ENCODE peak calls at places on chromosomes 5 and 9, in nine cellular contexts. Y is mesothelial cell of epicardium, M is lower lobe of right lung, W is fibroblast of mammary gland, K is heart right ventricle, F is HCT116, J is IMR-90, G is AG09309, I is natural killer cell. O is an unnamed sample.

GRCh38 chr5:68661237-68661636 is 432.6 kb upstream of the SLC30A5 start:
- DNase-seq in F (no peak), J (peak), I (no peak), G (no peak), M (no peak), Y (no peak), W (peak), K (no peak), O (peak)

GRCh38 chr9:129783516-129784361 is 19.2 kb upstream of the TOR1B start:
- DNase-seq in F (peak), W (peak), M (peak), I (peak), G (peak), K (peak), Y (peak), J (peak), O (peak)

GRCh38 chr5:59099270-59099994 is 516.6 kb downstream of the RAB3C start:
- DNase-seq in G (peak), Y (no peak), I (peak), M (no peak), J (peak), K (no peak), F (no peak), W (peak), O (no peak)

GRCh38 chr9:26375448-26375847 is 517.2 kb downstream of the CAAP1 start:
- DNase-seq in G (no peak), W (peak), J (peak), I (no peak), F (no peak), K (no peak), M (no peak), Y (no peak), O (no peak)

GRCh38 chr5:72149742-72150141 is 42.5 kb downstream of the MAP1B start:
- DNase-seq in Y (no peak), G (no peak), W (peak), M (no peak), F (no peak), K (no peak), J (no peak), I (no peak), O (no peak)

GRCh38 chr5:14783689-14784088 is 87.9 kb downstream of the ANKH start:
- DNase-seq in W (no peak), K (no peak), G (no peak), I (no peak), J (no peak), F (no peak), Y (no peak), M (no peak), O (no peak)

GRCh38 chr9:68794898-68795297 is 89.9 kb downstream of the PIP5K1B start:
- DNase-seq in I (no peak), K (no peak), G (no peak), M (no peak), Y (no peak), F (no peak), W (no peak), J (no peak), O (no peak)

GRCh38 chr5:85096426-85096825 is 711.7 kb upstream of the EDIL3 start:
- DNase-seq in W (no peak), J (no peak), G (no peak), I (no peak), K (no peak), F (no peak), Y (no peak), M (no peak), O (no peak)

GRCh38 chr5:40569549-40570270 is 110.0 kb upstream of the PTGER4 start:
- DNase-seq in M (no peak), W (peak), F (no peak), I (no peak), J (peak), G (no peak), Y (no peak), K (no peak), O (no peak)

GRCh38 chr9:121622842-121623203 is 28.6 kb upstream of the DAB2IP start:
- DNase-seq in I (no peak), W (peak), J (no peak), M (peak), F (no peak), K (no peak), G (no peak), Y (no peak), O (no peak)

GRCh38 chr5:115599502-115599901 is 2.8 kb downstream of the TICAM2 start:
- DNase-seq in G (no peak), K (no peak), Y (no peak), W (peak), J (peak), I (no peak), F (no peak), M (no peak), O (no peak)

GRCh38 chr9:69044226-69045219 is 9.0 kb downstream of the FXN start:
- DNase-seq in G (no peak), F (no peak), J (peak), Y (no peak), I (no peak), M (no peak), W (peak), K (peak), O (no peak)

GRCh38 chr5:74953961-74954720 is 88.0 kb upstream of the FAM169A start:
- DNase-seq in I (no peak), M (no peak), K (no peak), F (no peak), J (peak), Y (no peak), W (peak), G (no peak), O (no peak)

GRCh38 chr9:5850735-5851122 is 17.8 kb upstream of the ERMP1 start:
- DNase-seq in W (no peak), J (no peak), G (no peak), K (no peak), F (no peak), Y (no peak), M (no peak), I (no peak), O (no peak)

GRCh38 chr5:74035521-74035937 is 409.5 kb downstream of the ARHGEF28 start:
- DNase-seq in F (peak), Y (no peak), K (no peak), I (no peak), M (no peak), G (peak), J (peak), W (peak), O (peak)

GRCh38 chr9:113602126-113603119 is 138.9 kb downstream of the RGS3 start:
- DNase-seq in M (peak), G (no peak), W (peak), F (peak), I (no peak), K (peak), J (peak), Y (no peak), O (peak)

GRCh38 chr5:53170748-53171349 is 61.3 kb upstream of the MOCS2 start:
- DNase-seq in F (peak), J (peak), W (peak), Y (no peak), M (no peak), G (no peak), K (no peak), I (no peak), O (no peak)

GRCh38 chr9:89701221-89701798 is 96.5 kb downstream of the GADD45G start:
- DNase-seq in F (no peak), I (peak), G (no peak), M (no peak), W (no peak), J (no peak), Y (no peak), K (no peak), O (no peak)

GRCh38 chr5:124599048-124599973 is 147.1 kb downstream of the ZNF608 start:
- DNase-seq in Y (no peak), M (no peak), F (no peak), W (peak), J (peak), I (no peak), K (no peak), G (no peak), O (no peak)

GRCh38 chr5:101942321-101942882 is 353.7 kb downstream of the SLCO4C1 start:
- DNase-seq in W (peak), I (no peak), J (no peak), Y (no peak), M (no peak), G (no peak), K (no peak), F (peak), O (peak)

GRCh38 chr9:34332370-34332964 is 3.1 kb downstream of the NUDT2 start:
- DNase-seq in M (no peak), K (no peak), G (no peak), F (peak), W (peak), J (peak), Y (no peak), I (no peak), O (peak)

GRCh38 chr5:169992789-169993188 is 12.5 kb upstream of the INSYN2B start:
- DNase-seq in Y (no peak), I (no peak), G (no peak), F (no peak), J (no peak), W (no peak), K (no peak), M (no peak), O (no peak)

GRCh38 chr9:29701536-29701935 is 2128.3 kb upstream of the C9orf72 start:
- DNase-seq in I (no peak), W (peak), M (no peak), Y (no peak), F (no peak), J (no peak), G (no peak), K (no peak), O (no peak)

GRCh38 chr5:154461531-154461930 is 15.7 kb downstream of the SAP30L start:
- DNase-seq in G (no peak), M (no peak), J (peak), Y (no peak), F (no peak), W (peak), I (no peak), K (no peak), O (no peak)

GRCh38 chr5:150155258-150156032 is at the start of gene PDGFRB:
- DNase-seq in W (peak), F (no peak), Y (peak), G (no peak), K (peak), I (peak), M (peak), J (peak), O (no peak)

GRCh38 chr9:120932086-120932818 is 5.7 kb upstream of the TRAF1 start:
- DNase-seq in G (no peak), Y (no peak), J (no peak), I (no peak), K (no peak), W (no peak), F (no peak), M (no peak), O (no peak)

GRCh38 chr9:114258866-114259799 is 63.8 kb upstream of the ORM1 start:
- DNase-seq in G (no peak), W (no peak), K (no peak), J (no peak), I (no peak), M (no peak), Y (no peak), F (no peak), O (peak)

GRCh38 chr5:5348576-5348975 is 73.9 kb upstream of the ICE1 start:
- DNase-seq in F (no peak), Y (no peak), K (no peak), M (no peak), I (no peak), J (no peak), G (no peak), W (no peak), O (no peak)

GRCh38 chr5:172740483-172741205 is 30.4 kb downstream of the DUSP1 start:
- DNase-seq in F (no peak), J (peak), M (peak), G (peak), W (peak), K (peak), I (no peak), Y (no peak), O (no peak)

GRCh38 chr5:124536333-124536732 is 210.1 kb downstream of the ZNF608 start:
- DNase-seq in G (no peak), J (no peak), Y (no peak), K (no peak), I (no peak), W (no peak), M (no peak), F (no peak), O (no peak)

GRCh38 chr5:149403923-149404745 is 25.0 kb upstream of the IL17B start:
- DNase-seq in I (no peak), M (no peak), J (peak), F (no peak), K (no peak), Y (no peak), W (peak), G (peak), O (no peak)

GRCh38 chr5:174327896-174328295 is 282.4 kb downstream of the NSG2 start:
- DNase-seq in Y (no peak), M (no peak), I (no peak), K (no peak), W (no peak), F (no peak), G (no peak), J (no peak), O (no peak)

GRCh38 chr5:174326372-174326771 is 280.9 kb downstream of the NSG2 start:
- DNase-seq in G (no peak), W (no peak), Y (no peak), K (no peak), J (no peak), F (no peak), M (no peak), I (no peak), O (no peak)

GRCh38 chr5:174328626-174329299 is 283.3 kb downstream of the NSG2 start:
- DNase-seq in I (no peak), K (no peak), W (peak), M (no peak), G (no peak), J (peak), F (no peak), Y (no peak), O (no peak)

GRCh38 chr5:174325961-174326360 is 280.5 kb downstream of the NSG2 start:
- DNase-seq in W (no peak), F (no peak), I (no peak), G (no peak), J (no peak), M (no peak), Y (no peak), K (no peak), O (no peak)

DNA sequence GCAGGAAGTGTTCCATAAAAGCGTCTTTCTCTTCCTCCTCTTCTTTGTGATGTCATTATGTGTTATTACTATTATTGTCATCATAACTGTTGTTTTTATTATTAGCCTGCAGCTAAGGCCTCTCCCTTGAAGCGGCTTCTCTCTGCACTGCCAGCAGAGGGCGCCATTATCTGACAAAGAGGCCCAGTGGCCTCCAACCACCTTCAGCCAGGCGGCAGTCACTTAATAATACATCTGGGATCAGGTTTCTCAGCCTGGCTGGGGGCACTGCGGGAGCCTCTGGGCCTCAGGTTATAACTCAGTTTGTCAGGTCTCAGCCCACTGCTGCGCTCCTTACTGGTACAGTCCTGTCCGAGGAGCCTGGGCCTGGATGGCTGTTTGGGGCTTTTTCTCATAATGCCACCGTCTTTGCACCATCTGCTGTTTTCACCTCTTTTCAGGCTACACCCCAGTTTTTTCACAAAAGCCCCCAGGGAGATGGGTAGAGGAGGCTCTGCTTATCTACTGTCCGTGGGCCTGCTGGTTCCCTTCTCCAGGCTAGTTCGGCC is 281.9 kb downstream of the NSG2 start:
- DNase-seq in G (peak), I (no peak), M (peak), F (peak), K (peak), J (peak), W (peak), Y (peak), O (peak)
- TF ChIP-seq CTCF in G (peak), I (peak), M (peak), F (peak), K (peak), J (peak), W (peak), Y (peak), O (peak)

GRCh38 chr9:111674319-111674718 is 12.9 kb downstream of the GNG10 start:
- DNase-seq in K (no peak), I (no peak), G (no peak), J (no peak), M (no peak), W (no peak), Y (no peak), F (no peak), O (no peak)

GRCh38 chr9:111683351-111683750 is 21.9 kb downstream of the GNG10 start:
- DNase-seq in I (no peak), G (no peak), J (no peak), M (no peak), K (no peak), Y (no peak), W (no peak), F (no peak), O (no peak)

GRCh38 chr9:111676116-111676515 is 14.7 kb downstream of the GNG10 start:
- DNase-seq in Y (no peak), F (no peak), J (no peak), W (no peak), K (no peak), I (no peak), G (no peak), M (no peak), O (no peak)

GRCh38 chr9:111678293-111678692 is 16.9 kb downstream of the GNG10 start:
- DNase-seq in K (no peak), M (no peak), F (no peak), I (no peak), Y (no peak), J (no peak), W (no peak), G (no peak), O (no peak)

DNA sequence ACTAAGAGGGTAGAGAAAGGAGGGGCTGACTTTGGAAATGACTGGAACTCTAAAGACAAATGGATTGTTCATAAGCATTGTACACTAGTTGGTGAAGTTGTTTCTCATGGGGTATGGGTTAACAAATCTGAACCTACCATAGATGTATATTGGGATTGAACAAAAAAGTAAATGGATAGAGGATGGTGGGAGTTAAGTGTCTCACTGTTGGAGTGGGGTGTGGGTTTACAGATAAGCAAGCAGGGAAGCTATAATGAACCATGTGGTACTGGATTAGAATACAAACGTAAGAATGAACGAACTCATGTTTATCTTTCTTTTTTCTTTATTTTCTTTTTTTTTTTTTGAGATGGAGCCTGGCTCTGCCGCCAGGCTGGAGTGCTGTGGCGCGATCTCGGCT is 17.8 kb downstream of the GNG10 start:
- DNase-seq in G (no peak), Y (no peak), F (no peak), M (no peak), J (no peak), K (no peak), I (no peak), W (no peak), O (no peak)
- TF ChIP-seq CTCF in G (no peak), Y (no peak), F (no peak), M (no peak), J (no peak), K (no peak), I (no peak), W (no peak), O (no peak)

GRCh38 chr5:1011226-1011631 is 2.6 kb downstream of the NKD2 start:
- DNase-seq in W (no peak), M (peak), I (no peak), Y (peak), G (no peak), F (no peak), K (peak), J (no peak), O (peak)
- TF ChIP-seq CTCF in W (peak), M (peak), I (no peak), Y (no peak), G (peak), F (peak), K (peak), J (no peak), O (peak)

GRCh38 chr9:127790094-127790855 is 4.4 kb downstream of the CDK9 start:
- DNase-seq in J (no peak), Y (no peak), F (no peak), G (no peak), K (no peak), M (no peak), W (no peak), I (no peak), O (no peak)

GRCh38 chr9:127789179-127789578 is 3.3 kb downstream of the CDK9 start:
- DNase-seq in J (no peak), I (no peak), K (no peak), W (no peak), M (no peak), G (no peak), F (no peak), Y (no peak), O (no peak)

GRCh38 chr9:127786773-127787123 is 914 bp downstream of the CDK9 start:
- DNase-seq in K (no peak), Y (no peak), J (no peak), W (peak), M (no peak), I (no peak), F (no peak), G (no peak), O (no peak)

GRCh38 chr9:127785933-127786772 is at the start of gene CDK9:
- DNase-seq in W (peak), J (peak), M (peak), I (peak), G (no peak), F (peak), Y (peak), K (peak), O (peak)

DNA sequence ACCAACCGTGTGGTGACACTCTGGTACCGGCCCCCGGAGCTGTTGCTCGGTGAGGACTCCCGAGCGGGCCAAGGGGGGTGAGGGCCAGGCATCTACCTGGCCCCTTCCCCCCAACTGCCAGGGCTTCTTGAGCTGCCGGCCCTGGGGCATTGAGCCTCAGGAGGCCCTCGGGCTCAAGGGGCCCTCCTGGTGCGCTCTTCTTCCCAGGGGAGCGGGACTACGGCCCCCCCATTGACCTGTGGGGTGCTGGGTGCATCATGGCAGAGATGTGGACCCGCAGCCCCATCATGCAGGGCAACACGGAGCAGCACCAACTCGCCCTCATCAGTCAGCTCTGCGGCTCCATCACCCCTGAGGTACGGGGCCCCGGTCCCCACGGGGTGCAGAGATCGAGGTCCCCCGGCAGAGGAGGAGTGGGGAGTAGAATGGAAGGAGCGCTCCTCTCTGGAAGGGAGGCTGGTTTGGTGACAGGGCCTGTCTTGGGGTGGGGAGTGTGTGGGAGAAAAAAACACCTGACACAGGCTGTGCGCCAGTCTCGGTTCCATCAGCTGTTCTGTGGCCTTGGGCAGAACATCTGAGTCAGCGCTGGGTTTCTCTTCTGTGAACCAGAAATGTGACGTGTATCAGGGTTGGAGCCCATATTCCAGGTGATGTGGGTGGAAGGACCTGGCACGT is 2.6 kb downstream of the CDK9 start:
- DNase-seq in J (no peak), K (no peak), M (no peak), Y (no peak), I (no peak), W (no peak), F (no peak), G (no peak), O (no peak)
- TF ChIP-seq CTCF in J (no peak), K (no peak), M (no peak), Y (no peak), I (no peak), W (no peak), F (no peak), G (no peak), O (no peak)

DNA sequence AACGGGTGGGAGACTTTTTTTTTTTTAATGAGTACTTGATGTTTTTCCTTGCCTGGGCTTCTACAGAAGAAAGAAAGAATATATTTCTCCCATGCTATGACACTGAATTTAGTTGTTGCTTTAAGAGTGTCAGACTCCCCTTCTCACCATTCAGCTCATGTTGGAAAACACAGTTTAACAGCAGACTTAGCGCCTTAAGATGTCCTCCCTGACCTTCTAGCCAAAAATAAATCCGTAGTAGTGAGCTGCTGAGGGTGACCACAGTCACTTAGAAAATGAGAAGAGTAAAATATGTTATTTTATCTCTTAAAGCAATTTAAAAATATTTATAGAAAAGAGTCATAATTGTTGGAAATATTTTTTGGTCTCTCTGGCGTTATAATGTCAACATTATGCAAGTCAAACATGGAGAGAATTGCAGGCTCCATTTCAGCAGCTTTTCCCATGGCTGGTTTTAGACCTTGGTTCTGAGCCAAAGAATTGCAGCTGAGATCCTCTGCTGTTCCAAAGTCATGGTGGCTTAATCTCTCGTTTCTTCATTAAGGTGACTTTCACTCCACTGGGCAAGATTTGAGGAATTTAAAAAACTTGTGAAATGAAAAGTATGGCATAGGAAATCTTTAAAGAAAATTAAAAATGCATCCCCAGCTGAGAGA is 143.5 kb downstream of the GHR start:
- DNase-seq in Y (no peak), J (no peak), I (no peak), K (no peak), M (no peak), G (no peak), F (no peak), W (peak), O (no peak)
- TF ChIP-seq CTCF in Y (no peak), J (no peak), I (no peak), K (no peak), M (no peak), G (no peak), F (no peak), W (no peak), O (no peak)